ENCODE peak calls at places on chromosomes 4 and X, in five cellular contexts. K is ascending aorta, W is lower leg skin, P is colonic mucosa, F is B cell. Y is an unnamed sample.
A peak's percentile ranks its signal among the peaks of the same experiment; 100 is the strongest.

GRCh38 chrX:104255465-104255864 is 732 bp upstream of the ESX1 start:
- DNase-seq in K (no peak), W (no peak), P (no peak), F (no peak), Y (no peak)

GRCh38 chrX:108299101-108299591 is 139.1 kb downstream of the COL4A6 start:
- DNase-seq in K (no peak), W (no peak), P (no peak), F (no peak), Y (no peak)

GRCh38 chr4:156865391-156865790 is 106.2 kb downstream of the PDGFC start:
- DNase-seq in K (no peak), W (no peak), P (no peak), F (no peak), Y (no peak)

GRCh38 chr4:185950891-185951290 is 118.1 kb upstream of the TLR3 start:
- DNase-seq in K (no peak), W (no peak), P (no peak), F (no peak), Y (no peak)

GRCh38 chr4:47623916-47624554 is 139.0 kb downstream of the ATP10D start:
- DNase-seq in K (no peak), W (no peak), P (no peak), F (no peak), Y (no peak)

GRCh38 chrX:3651272-3651671 is 62.2 kb downstream of the PRKX start:
- DNase-seq in K (no peak), W (no peak), P (no peak), F (peak; percentile 49), Y (no peak)

GRCh38 chrX:46328133-46328532 is 217.1 kb downstream of the ZNF674 start:
- DNase-seq in K (no peak), W (no peak), P (no peak), F (no peak), Y (no peak)

GRCh38 chrX:136779346-136779781 is 1.4 kb downstream of the ARHGEF6 start:
- DNase-seq in K (no peak), W (no peak), P (no peak), F (peak; percentile 17), Y (no peak)

GRCh38 chr4:62528874-62529273 is 1328.7 kb downstream of the ADGRL3 start:
- DNase-seq in K (no peak), W (no peak), P (no peak), F (no peak), Y (no peak)

DNA sequence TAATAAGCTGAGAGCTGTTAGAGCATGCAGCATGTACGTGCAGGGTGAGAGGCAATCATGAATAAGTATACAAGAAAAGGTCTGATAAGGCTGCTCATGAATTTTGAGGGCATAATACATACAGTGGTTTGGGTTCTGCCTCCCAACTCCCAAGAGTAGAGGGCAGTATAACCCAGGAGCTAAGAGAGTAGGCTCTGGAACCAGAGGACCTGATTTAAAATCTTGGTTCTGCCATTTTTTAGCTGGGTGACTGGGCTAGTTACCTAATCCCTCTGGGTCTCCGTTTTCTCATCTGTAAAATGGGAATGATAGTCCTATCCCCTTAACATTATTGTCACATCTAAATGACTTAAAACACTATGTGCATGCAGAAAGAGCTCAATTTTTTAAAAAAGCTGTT is 85.3 kb downstream of the LNX1 start:
- DNase-seq in K (no peak), W (no peak), P (no peak), F (no peak), Y (no peak)
- TF ChIP-seq CTCF in K (no peak), W (no peak), P (no peak), F (no peak), Y (no peak)

GRCh38 chr4:146041139-146042004 is 102.7 kb upstream of the ZNF827 start:
- DNase-seq in K (no peak), W (no peak), P (no peak), F (no peak), Y (no peak)

GRCh38 chr4:146040623-146041022 is 102.0 kb upstream of the ZNF827 start:
- DNase-seq in K (no peak), W (no peak), P (no peak), F (no peak), Y (no peak)
- TF ChIP-seq CTCF in K (no peak), W (no peak), P (no peak), F (no peak), Y (no peak)

GRCh38 chr4:111984169-111984873 is 160.9 kb upstream of the FAM241A start:
- DNase-seq in K (no peak), W (no peak), P (no peak), F (no peak), Y (peak; percentile 28)
- TF ChIP-seq CTCF in K (no peak), W (no peak), P (no peak), F (no peak), Y (no peak)

GRCh38 chr4:92172203-92172602 is 131.6 kb upstream of the GRID2 start:
- DNase-seq in K (no peak), W (no peak), P (no peak), F (no peak), Y (no peak)
- TF ChIP-seq CTCF in K (no peak), W (no peak), P (no peak), F (no peak), Y (no peak)

DNA sequence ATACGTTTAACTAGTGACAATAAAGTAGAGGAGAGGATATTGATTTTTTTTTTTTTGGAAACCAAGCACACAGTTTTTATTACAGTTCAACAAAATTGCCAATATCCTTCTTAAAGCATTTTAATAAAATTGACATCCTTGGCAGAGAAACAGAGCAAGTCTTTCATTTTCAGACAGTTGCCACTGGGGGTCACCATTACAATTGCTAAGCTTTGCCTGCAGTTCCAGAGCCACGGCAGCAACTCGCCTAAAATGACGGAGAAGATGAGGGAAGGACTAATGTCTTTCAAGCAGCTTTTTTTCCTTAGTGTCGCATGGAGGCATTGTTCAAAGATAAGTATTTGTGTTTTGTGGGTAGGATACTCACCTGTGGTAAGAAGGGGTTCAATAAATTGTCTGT is 507.8 kb upstream of the ARX start:
- DNase-seq in K (no peak), W (no peak), P (no peak), F (no peak), Y (peak; percentile 18)
- TF ChIP-seq CTCF in K (no peak), W (no peak), P (no peak), F (no peak), Y (no peak)

DNA sequence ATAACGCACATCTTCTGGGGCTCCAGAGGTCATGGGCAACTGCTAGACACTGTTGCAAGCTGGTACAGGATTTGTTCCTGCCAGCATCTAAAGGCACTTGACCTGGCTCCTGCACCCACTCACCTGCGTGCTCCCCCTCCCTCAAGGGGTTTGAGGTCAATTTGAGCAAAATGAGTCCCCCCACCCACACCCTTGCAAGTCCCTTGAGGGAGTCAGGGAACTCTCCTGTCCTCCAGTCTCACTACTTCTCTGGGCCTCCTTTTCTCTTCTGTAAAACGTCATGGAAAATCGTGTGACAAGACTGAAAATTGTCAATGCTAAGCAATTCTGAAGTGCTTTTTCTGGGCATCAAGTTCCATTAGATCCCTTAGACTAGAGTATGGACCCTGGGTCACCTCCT is 39.9 kb upstream of the PGK1 start:
- DNase-seq in K (no peak), W (no peak), P (no peak), F (no peak), Y (no peak)
- TF ChIP-seq CTCF in K (no peak), W (no peak), P (no peak), F (no peak), Y (no peak)

GRCh38 chr4:4752576-4753401 is 106.7 kb upstream of the MSX1 start:
- DNase-seq in K (no peak), W (no peak), P (no peak), F (no peak), Y (no peak)
- TF ChIP-seq CTCF in K (no peak), W (no peak), P (no peak), F (no peak), Y (no peak)

DNA sequence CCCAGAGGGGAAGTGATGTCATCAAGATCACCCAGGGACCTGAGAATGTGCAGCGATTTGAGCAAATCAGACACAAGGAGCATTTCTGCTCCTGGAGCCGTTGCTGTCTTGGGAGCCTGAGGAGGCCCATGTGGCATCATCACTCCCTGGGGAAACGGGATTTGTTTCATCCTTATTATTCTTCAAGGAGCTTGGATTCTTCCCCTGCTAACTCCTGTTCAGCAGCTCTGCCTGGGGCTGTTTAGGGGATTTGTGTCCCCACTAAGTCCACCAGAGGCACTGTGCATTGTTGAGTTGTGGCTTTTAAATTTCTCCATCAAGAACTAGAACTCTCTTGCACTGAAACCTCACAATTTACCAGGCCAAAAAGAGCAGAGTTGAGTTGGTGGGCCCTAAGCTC is 104.2 kb upstream of the MSX1 start:
- DNase-seq in K (no peak), W (no peak), P (no peak), F (no peak), Y (no peak)
- TF ChIP-seq CTCF in K (no peak), W (no peak), P (no peak), F (no peak), Y (no peak)

Y was measured in glutamatergic neuron.